ENCODE peak calls at places on chromosomes 4 and X, in eight cellular contexts. K is effector memory CD4-positive, alpha-beta T cell; W is left lung; I is small intestine; G is esophagus squamous epithelium; O is BJ; U is esophagus muscularis mucosa; P is CD8-positive, alpha-beta T cell. N is an unnamed sample. For H3K27me3, the result is how much of the 10 kb centered on the place peaks cover.

GRCh38 chrX:125090046-125090445 is 229.6 kb upstream of the TEX13C start:
- DNase-seq in K (no peak), W (no peak), I (no peak), G (no peak), O (no peak), U (no peak), P (no peak), N (peak)

GRCh38 chrX:134990475-134991473 is at the start of gene SMIM10:
- DNase-seq in K (no peak), W (peak), I (peak), G (no peak), O (no peak), U (peak), P (peak), N (peak)

GRCh38 chr4:137083571-137083970 is 448.7 kb downstream of the PCDH18 start:
- DNase-seq in K (no peak), W (no peak), I (no peak), G (no peak), O (no peak), U (no peak), P (no peak), N (no peak)

GRCh38 chr4:7766661-7767345 is 172.9 kb downstream of the AFAP1 start:
- DNase-seq in K (no peak), W (no peak), I (no peak), G (no peak), O (no peak), U (no peak), P (no peak), N (no peak)

GRCh38 chr4:8383451-8384160 is 56.9 kb downstream of the ACOX3 start:
- DNase-seq in K (no peak), W (no peak), I (no peak), G (no peak), O (peak), U (no peak), P (no peak), N (no peak)

GRCh38 chrX:118530537-118530936 is 34.9 kb downstream of the DOCK11 start:
- DNase-seq in K (no peak), W (no peak), I (no peak), G (no peak), O (no peak), U (no peak), P (no peak), N (no peak)

GRCh38 chrX:39726810-39727209 is 370.9 kb downstream of the BCOR start:
- DNase-seq in K (no peak), W (no peak), I (no peak), G (no peak), O (no peak), U (no peak), P (no peak), N (peak)

GRCh38 chr4:113468165-113469022 is 293.1 kb downstream of the CAMK2D start:
- DNase-seq in K (no peak), W (peak), I (peak), G (peak), O (peak), U (peak), P (no peak), N (peak)

GRCh38 chr4:141352328-141352727 is 131.6 kb downstream of the ZNF330 start:
- DNase-seq in K (no peak), W (no peak), I (no peak), G (no peak), O (no peak), U (no peak), P (no peak), N (no peak)

GRCh38 chrX:69238153-69238959 is 73.1 kb upstream of the PJA1 start:
- DNase-seq in K (no peak), W (no peak), I (no peak), G (no peak), O (no peak), U (no peak), P (no peak), N (peak)

GRCh38 chrX:121356139-121356849 is 308.9 kb downstream of the GLUD2 start:
- DNase-seq in K (no peak), W (no peak), I (no peak), G (no peak), O (no peak), U (no peak), P (no peak), N (no peak)

GRCh38 chrX:43878902-43879526 is 3.2 kb downstream of the MAOB start:
- DNase-seq in K (no peak), W (no peak), I (peak), G (no peak), O (no peak), U (no peak), P (no peak), N (no peak)
- H3K4me3 ChIP-seq in K (no peak), W (no peak), I (no peak), G (no peak), O (no peak), U (no peak), P (no peak), N (no peak)

DNA sequence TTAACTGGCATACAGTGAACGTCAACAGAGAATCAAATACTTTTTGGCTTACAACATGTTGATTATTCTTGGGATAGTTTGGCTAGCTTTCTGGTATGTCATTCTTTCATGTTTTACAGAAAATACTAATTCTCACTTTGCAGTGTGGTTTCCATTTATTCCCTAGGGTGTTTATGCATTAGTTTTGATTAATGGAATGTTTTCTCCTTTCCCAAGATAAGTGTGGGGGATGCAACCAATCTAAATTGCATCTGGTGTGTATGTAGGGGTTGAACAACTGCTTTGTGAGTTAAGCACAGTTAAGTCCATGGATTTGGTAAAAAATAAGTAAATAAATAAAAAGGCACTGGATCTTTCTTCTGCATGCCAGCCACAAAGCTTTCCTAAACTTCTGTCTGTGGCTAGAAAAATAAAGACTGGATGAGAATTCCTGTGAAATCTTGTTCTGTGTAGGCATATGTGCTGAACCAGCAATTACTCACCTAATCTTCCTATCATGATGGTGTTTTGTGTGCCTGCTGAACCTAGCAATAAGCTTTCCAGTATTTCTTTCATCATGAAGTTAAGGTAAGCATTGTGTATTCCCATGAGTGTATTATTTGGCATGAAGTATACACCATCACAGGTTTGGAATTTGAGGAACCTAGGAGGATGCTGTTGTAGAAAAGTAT is 50.6 kb upstream of the TENM3 start:
- DNase-seq in K (no peak), W (no peak), I (no peak), G (no peak), O (no peak), U (no peak), P (no peak), N (no peak)
- H3K27me3 ChIP-seq in K (under half), W (under half), I (under half), G (under half), O (under half), U (under half), P (under half), N (under half)

GRCh38 chr4:59553739-59554126 is 1646.4 kb upstream of the ADGRL3 start:
- DNase-seq in K (no peak), W (no peak), I (peak), G (no peak), O (peak), U (no peak), P (no peak), N (peak)
- H3K4me3 ChIP-seq in K (no peak), W (peak), I (no peak), G (peak), O (peak), U (peak), P (no peak), N (peak)

GRCh38 chrX:154802838-154803410 is 2.4 kb downstream of the MPP1 start:
- DNase-seq in K (no peak), W (no peak), I (peak), G (no peak), O (no peak), U (no peak), P (no peak), N (no peak)
- H3K27me3 ChIP-seq in K (under half), W (under half), I (under half), G (under half), O (under half), U (under half), P (under half), N (under half)

GRCh38 chrX:153829549-153829798 is 870 bp downstream of the PDZD4 start:
- DNase-seq in K (no peak), W (no peak), I (no peak), G (no peak), O (no peak), U (no peak), P (no peak), N (no peak)

GRCh38 chrX:153829799-153830631 is at the start of gene PDZD4:
- DNase-seq in K (no peak), W (no peak), I (no peak), G (no peak), O (no peak), U (no peak), P (no peak), N (no peak)

GRCh38 chrX:153830632-153831434 is 489 bp upstream of the PDZD4 start:
- DNase-seq in K (no peak), W (no peak), I (no peak), G (no peak), O (no peak), U (no peak), P (no peak), N (no peak)

GRCh38 chrX:153832732-153833131 is 2.4 kb upstream of the PDZD4 start:
- DNase-seq in K (no peak), W (no peak), I (no peak), G (no peak), O (no peak), U (no peak), P (no peak), N (no peak)

DNA sequence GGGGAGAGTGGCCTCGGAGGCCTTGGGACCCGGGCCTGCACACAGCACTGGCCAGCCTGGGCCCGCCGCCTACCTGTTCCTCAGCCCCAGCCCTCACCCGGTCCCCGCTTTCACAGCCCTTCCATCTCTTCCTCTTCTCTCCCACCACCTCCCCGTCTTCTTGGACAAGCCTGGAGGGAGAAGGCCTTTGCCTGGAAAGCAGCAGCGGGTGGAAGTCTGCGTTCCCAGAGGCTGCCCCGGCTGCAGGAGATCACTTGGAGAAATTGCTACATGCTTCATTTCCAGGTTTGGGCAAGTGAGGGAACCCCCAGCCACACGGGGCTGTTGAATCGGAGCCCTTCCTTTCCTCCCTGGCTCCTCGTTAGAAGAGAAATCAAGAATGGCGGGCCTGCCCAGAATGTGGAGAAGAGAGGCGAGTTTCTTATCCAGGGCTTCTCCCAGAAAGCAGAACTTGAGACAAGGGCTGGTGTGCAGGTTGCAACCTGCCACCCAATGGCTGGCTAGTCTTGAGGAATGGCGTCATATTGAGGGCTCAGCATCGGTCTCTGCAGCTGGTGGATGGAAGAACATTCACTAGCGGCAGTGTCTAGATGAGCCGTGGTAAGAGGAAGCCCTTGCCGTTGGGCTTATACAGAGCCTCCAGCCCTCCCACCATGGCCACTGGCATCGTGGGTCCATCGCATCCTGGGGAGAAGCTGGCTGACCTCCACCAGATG is 1.2 kb upstream of the PDZD4 start:
- DNase-seq in K (no peak), W (no peak), I (no peak), G (no peak), O (no peak), U (no peak), P (no peak), N (no peak)
- H3K4me3 ChIP-seq in K (no peak), W (no peak), I (no peak), G (no peak), O (no peak), U (no peak), P (no peak), N (no peak)

DNA sequence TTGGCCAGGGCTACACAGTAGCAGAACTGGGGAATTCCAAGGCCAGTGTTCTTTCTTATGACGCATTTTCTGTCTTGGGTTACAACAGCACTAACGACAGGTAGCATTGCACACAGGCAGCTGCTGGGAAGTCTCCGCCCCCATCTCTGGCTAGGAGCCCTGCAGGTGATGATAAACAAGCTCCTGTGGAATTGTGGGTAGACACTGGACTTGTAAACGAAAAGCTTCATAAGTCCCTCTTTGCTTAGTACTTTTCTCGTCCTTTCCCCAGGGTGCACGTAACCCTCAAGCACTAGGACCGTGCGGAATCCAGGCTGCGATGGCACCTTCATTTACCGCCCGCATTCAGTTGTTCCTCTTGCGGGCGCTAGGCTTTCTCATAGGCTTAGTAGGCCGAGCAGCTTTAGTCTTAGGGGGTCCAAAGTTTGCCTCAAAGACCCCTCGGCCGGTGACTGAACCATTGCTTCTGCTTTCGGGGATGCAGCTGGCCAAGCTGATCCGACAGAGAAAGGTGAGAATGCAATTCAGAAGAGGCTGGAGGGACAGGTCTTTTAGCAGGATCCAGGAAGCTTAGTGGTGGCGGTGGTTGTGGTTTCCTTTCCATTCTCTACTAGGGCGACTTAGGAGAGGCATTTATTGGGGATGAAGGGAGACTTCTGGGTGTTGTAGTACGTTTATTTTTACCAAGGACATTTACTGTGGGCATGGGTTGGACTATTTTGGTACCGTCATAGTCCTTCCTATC is at the start of gene FAAH2:
- DNase-seq in K (peak), W (peak), I (peak), G (no peak), O (no peak), U (no peak), P (peak), N (no peak)
- H3K27me3 ChIP-seq in K (under half), W (under half), I (under half), G (under half), O (under half), U (under half), P (under half), N (under half)

DNA sequence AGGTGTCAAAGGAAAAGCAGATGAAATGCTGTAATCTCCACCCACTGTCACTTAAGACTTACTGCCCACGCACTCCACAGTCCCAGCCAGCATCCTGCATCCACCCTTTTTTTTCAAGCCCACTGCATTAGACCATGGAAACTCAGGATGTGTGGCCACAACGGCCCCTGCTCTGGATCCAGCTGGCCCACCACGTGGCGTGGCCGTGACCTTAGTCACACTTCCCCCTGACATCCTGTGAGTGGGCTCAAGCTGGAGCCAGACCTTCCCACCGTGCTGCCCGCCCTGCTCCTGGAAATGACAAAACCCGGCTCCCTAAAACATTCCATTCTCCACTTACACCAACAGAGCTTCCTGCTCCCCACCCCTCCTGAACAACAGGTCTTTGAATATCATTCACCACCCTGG is 588.3 kb upstream of the DIPK2B start:
- DNase-seq in K (no peak), W (no peak), I (no peak), G (no peak), O (no peak), U (no peak), P (no peak), N (no peak)
- H3K4me3 ChIP-seq in K (no peak), W (no peak), I (no peak), G (no peak), O (no peak), U (no peak), P (no peak), N (no peak)

DNA sequence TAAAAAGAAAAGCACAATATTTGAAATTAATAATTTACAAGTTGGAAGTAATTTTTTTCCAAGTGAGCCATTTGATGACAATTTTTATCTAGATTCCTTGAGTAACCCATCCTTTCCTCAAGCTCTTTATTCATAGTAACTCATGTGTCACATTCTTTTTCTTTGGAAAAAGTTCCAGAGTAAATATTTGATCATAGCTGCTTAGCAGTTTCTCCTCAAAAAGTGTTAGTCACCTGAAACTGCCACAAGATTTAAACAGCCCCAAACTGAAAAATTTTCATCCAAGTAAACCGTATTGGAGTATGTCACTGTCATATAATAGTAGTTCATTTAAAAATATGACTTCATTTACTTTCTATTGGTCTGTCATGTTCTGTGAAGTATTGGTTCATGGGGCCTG is 94.6 kb upstream of the CASK start:
- DNase-seq in K (no peak), W (no peak), I (no peak), G (no peak), O (no peak), U (no peak), P (no peak), N (no peak)
- H3K27me3 ChIP-seq in K (under half), W (under half), I (under half), G (under half), O (under half), U (under half), P (under half), N (under half)

N was measured in MG63.